ENCODE peak calls at places on chromosomes 7 and 10, in nine cellular contexts. M is iPS DF 6.9; K is hepatic stellate cell; W is activated gamma-delta T cell treated with anti-CD3 and anti-CD28 coated beads, Interleukin-2, amount 50 U/mL, for 16 hours; L is ELR; R is activated naive CD8-positive, alpha-beta T cell treated with anti-CD3 and anti-CD28 coated beads, Interleukin-2, amount 50 U/mL, for 24 hours; H is dermis microvascular lymphatic vessel endothelial cell; S is GM12891; U is stimulated activated CD4-positive, alpha-beta T cell treated with anti-CD3 and anti-CD28 coated beads, Interleukin-2, amount 100 ng/mL, for 48 hours. C is an unnamed sample.

GRCh38 chr7:50739744-50740455 is 42.8 kb downstream of the GRB10 start:
- DNase-seq in K (no peak), S (no peak), R (peak), W (peak), L (no peak), M (no peak), U (peak), H (no peak), C (no peak)

GRCh38 chr10:22319559-22320558 is 1.0 kb upstream of the BMI1 start:
- DNase-seq in M (no peak), U (no peak), L (peak), W (no peak), H (no peak), S (no peak), R (no peak), K (no peak), C (no peak)

GRCh38 chr10:69439813-69440506 is 11.3 kb upstream of the TSPAN15 start:
- DNase-seq in S (no peak), L (peak), R (no peak), H (no peak), M (no peak), K (no peak), U (no peak), W (no peak), C (peak)

GRCh38 chr10:110357252-110357780 is 52.6 kb upstream of the SMNDC1 start:
- DNase-seq in R (no peak), M (no peak), W (peak), L (peak), K (peak), H (no peak), S (no peak), U (no peak), C (peak)

GRCh38 chr10:61822781-61823230 is 78.7 kb upstream of the ARID5B start:
- DNase-seq in K (peak), U (no peak), R (no peak), W (no peak), M (no peak), L (peak), S (no peak), H (no peak), C (no peak)

GRCh38 chr7:15334524-15335269 is 227.1 kb downstream of the AGMO start:
- DNase-seq in U (no peak), S (no peak), R (no peak), L (no peak), W (no peak), H (no peak), K (no peak), M (no peak), C (no peak)

GRCh38 chr7:101923276-101923985 is 106.0 kb downstream of the CUX1 start:
- DNase-seq in U (no peak), K (peak), W (no peak), S (no peak), M (no peak), R (no peak), L (peak), H (no peak), C (no peak)

GRCh38 chr10:124095096-124095495 is 1.7 kb upstream of the CHST15 start:
- DNase-seq in U (no peak), S (no peak), L (no peak), R (no peak), M (no peak), K (no peak), W (no peak), H (peak), C (no peak)

GRCh38 chr10:69845574-69846251 is 44.0 kb downstream of the COL13A1 start:
- DNase-seq in M (no peak), H (peak), L (peak), W (no peak), S (no peak), R (no peak), U (no peak), K (peak), C (peak)

GRCh38 chr10:22630229-22631174 is 83.9 kb downstream of the PIP4K2A start:
- DNase-seq in U (no peak), S (peak), L (peak), W (no peak), H (no peak), K (peak), M (no peak), R (no peak), C (peak)